ENCODE peak calls at places on chromosomes 6 and 20, in five cellular contexts. One of them, this sample, is unnamed.

GRCh38 chr6:30787954-30788353 is 43.6 kb upstream of the IER3 start:
- DNase-seq in colonic mucosa: no peak
- DNase-seq in Karpas-422: no peak
- DNase-seq in naive thymus-derived CD4-positive, alpha-beta T cell: no peak
- DNase-seq in left ventricle myocardium inferior: no peak
- DNase-seq in this sample: no peak

GRCh38 chr6:125753218-125753936 is 3.9 kb downstream of the HEY2 start:
- DNase-seq in naive thymus-derived CD4-positive, alpha-beta T cell: no peak
- DNase-seq in left ventricle myocardium inferior: no peak
- DNase-seq in colonic mucosa: no peak
- DNase-seq in Karpas-422: peak
- DNase-seq in this sample: no peak

GRCh38 chr6:16371401-16371800 is 133.0 kb downstream of the GMPR start:
- DNase-seq in left ventricle myocardium inferior: no peak
- DNase-seq in Karpas-422: peak
- DNase-seq in naive thymus-derived CD4-positive, alpha-beta T cell: no peak
- DNase-seq in colonic mucosa: no peak
- DNase-seq in this sample: no peak

GRCh38 chr6:157659536-157660271 is 163.3 kb upstream of the SNX9 start:
- DNase-seq in left ventricle myocardium inferior: no peak
- DNase-seq in Karpas-422: no peak
- DNase-seq in naive thymus-derived CD4-positive, alpha-beta T cell: no peak
- DNase-seq in colonic mucosa: no peak
- DNase-seq in this sample: no peak

GRCh38 chr6:28825732-28826293 is 98.0 kb downstream of the TRIM27 start:
- DNase-seq in naive thymus-derived CD4-positive, alpha-beta T cell: no peak
- DNase-seq in left ventricle myocardium inferior: no peak
- DNase-seq in colonic mucosa: no peak
- DNase-seq in Karpas-422: peak
- DNase-seq in this sample: no peak

GRCh38 chr6:165451845-165452244 is 142.4 kb upstream of the C6orf118 start:
- DNase-seq in naive thymus-derived CD4-positive, alpha-beta T cell: no peak
- DNase-seq in colonic mucosa: no peak
- DNase-seq in Karpas-422: no peak
- DNase-seq in left ventricle myocardium inferior: no peak
- DNase-seq in this sample: no peak

GRCh38 chr20:57207251-57207650 is 59.2 kb downstream of the BMP7 start:
- DNase-seq in left ventricle myocardium inferior: no peak
- DNase-seq in Karpas-422: no peak
- DNase-seq in naive thymus-derived CD4-positive, alpha-beta T cell: no peak
- DNase-seq in colonic mucosa: no peak
- DNase-seq in this sample: no peak

GRCh38 chr6:153949606-153950005 is 89.4 kb upstream of the OPRM1 start:
- DNase-seq in naive thymus-derived CD4-positive, alpha-beta T cell: no peak
- DNase-seq in colonic mucosa: no peak
- DNase-seq in Karpas-422: no peak
- DNase-seq in left ventricle myocardium inferior: no peak
- DNase-seq in this sample: no peak

GRCh38 chr6:50834929-50835328 is 16.3 kb downstream of the TFAP2B start:
- DNase-seq in naive thymus-derived CD4-positive, alpha-beta T cell: no peak
- DNase-seq in Karpas-422: no peak
- DNase-seq in left ventricle myocardium inferior: no peak
- DNase-seq in colonic mucosa: no peak
- DNase-seq in this sample: no peak

GRCh38 chr6:81939774-81940165 is 187.3 kb upstream of the TENT5A start:
- DNase-seq in left ventricle myocardium inferior: no peak
- DNase-seq in Karpas-422: no peak
- DNase-seq in colonic mucosa: no peak
- DNase-seq in naive thymus-derived CD4-positive, alpha-beta T cell: no peak
- DNase-seq in this sample: no peak

GRCh38 chr20:54154439-54154838 is 19.3 kb downstream of the CYP24A1 start:
- DNase-seq in left ventricle myocardium inferior: no peak
- DNase-seq in naive thymus-derived CD4-positive, alpha-beta T cell: no peak
- DNase-seq in colonic mucosa: no peak
- DNase-seq in Karpas-422: no peak
- DNase-seq in this sample: no peak

GRCh38 chr6:72916298-72916697 is 294.4 kb downstream of the KCNQ5 start:
- DNase-seq in naive thymus-derived CD4-positive, alpha-beta T cell: no peak
- DNase-seq in colonic mucosa: no peak
- DNase-seq in Karpas-422: no peak
- DNase-seq in left ventricle myocardium inferior: no peak
- DNase-seq in this sample: no peak

GRCh38 chr6:116773886-116774285 is 8.4 kb upstream of the FAM162B start:
- DNase-seq in naive thymus-derived CD4-positive, alpha-beta T cell: no peak
- DNase-seq in left ventricle myocardium inferior: no peak
- DNase-seq in colonic mucosa: no peak
- DNase-seq in Karpas-422: no peak
- DNase-seq in this sample: no peak

GRCh38 chr20:32091888-32092346 is 17.6 kb upstream of the TM9SF4 start:
- DNase-seq in naive thymus-derived CD4-positive, alpha-beta T cell: peak
- DNase-seq in Karpas-422: peak
- DNase-seq in colonic mucosa: peak
- DNase-seq in left ventricle myocardium inferior: peak
- DNase-seq in this sample: peak

GRCh38 chr6:161850572-161850971 is 576.7 kb upstream of the AGPAT4 start:
- DNase-seq in naive thymus-derived CD4-positive, alpha-beta T cell: no peak
- DNase-seq in left ventricle myocardium inferior: no peak
- DNase-seq in colonic mucosa: no peak
- DNase-seq in Karpas-422: no peak
- DNase-seq in this sample: no peak

GRCh38 chr6:168165373-168165772 is 86.4 kb upstream of the FRMD1 start:
- DNase-seq in left ventricle myocardium inferior: no peak
- DNase-seq in colonic mucosa: peak
- DNase-seq in Karpas-422: no peak
- DNase-seq in naive thymus-derived CD4-positive, alpha-beta T cell: no peak
- DNase-seq in this sample: no peak

GRCh38 chr6:144416244-144416643 is 131.1 kb downstream of the UTRN start:
- DNase-seq in colonic mucosa: no peak
- DNase-seq in left ventricle myocardium inferior: no peak
- DNase-seq in naive thymus-derived CD4-positive, alpha-beta T cell: no peak
- DNase-seq in Karpas-422: no peak
- DNase-seq in this sample: no peak

GRCh38 chr6:112416885-112417284 is 69.8 kb downstream of the RFPL4B start:
- DNase-seq in naive thymus-derived CD4-positive, alpha-beta T cell: no peak
- DNase-seq in Karpas-422: no peak
- DNase-seq in left ventricle myocardium inferior: peak
- DNase-seq in colonic mucosa: no peak
- DNase-seq in this sample: no peak

GRCh38 chr6:44007818-44008660 is 119.2 kb downstream of the MRPL14 start:
- DNase-seq in left ventricle myocardium inferior: no peak
- DNase-seq in Karpas-422: no peak
- DNase-seq in naive thymus-derived CD4-positive, alpha-beta T cell: no peak
- DNase-seq in colonic mucosa: no peak
- DNase-seq in this sample: no peak

GRCh38 chr6:170464080-170464479 is 89.0 kb downstream of the PSMB1 start:
- DNase-seq in Karpas-422: no peak
- DNase-seq in left ventricle myocardium inferior: no peak
- DNase-seq in naive thymus-derived CD4-positive, alpha-beta T cell: no peak
- DNase-seq in colonic mucosa: no peak
- DNase-seq in this sample: no peak

GRCh38 chr20:34859826-34860545 is 12.7 kb downstream of the GGT7 start:
- DNase-seq in naive thymus-derived CD4-positive, alpha-beta T cell: no peak
- DNase-seq in colonic mucosa: no peak
- DNase-seq in Karpas-422: no peak
- DNase-seq in left ventricle myocardium inferior: no peak
- DNase-seq in this sample: no peak

GRCh38 chr20:62675156-62675871 is 33.0 kb downstream of the SLCO4A1 start:
- DNase-seq in colonic mucosa: no peak
- DNase-seq in left ventricle myocardium inferior: no peak
- DNase-seq in naive thymus-derived CD4-positive, alpha-beta T cell: no peak
- DNase-seq in Karpas-422: no peak
- DNase-seq in this sample: no peak

GRCh38 chr6:108953681-108954080 is 105.5 kb downstream of the ARMC2 start:
- DNase-seq in left ventricle myocardium inferior: no peak
- DNase-seq in colonic mucosa: no peak
- DNase-seq in Karpas-422: no peak
- DNase-seq in naive thymus-derived CD4-positive, alpha-beta T cell: no peak
- DNase-seq in this sample: no peak

GRCh38 chr6:148789991-148790390 is 43.2 kb downstream of the UST start:
- DNase-seq in colonic mucosa: no peak
- DNase-seq in Karpas-422: no peak
- DNase-seq in left ventricle myocardium inferior: no peak
- DNase-seq in naive thymus-derived CD4-positive, alpha-beta T cell: no peak
- DNase-seq in this sample: no peak

GRCh38 chr20:62056975-62057374 is 8.7 kb downstream of the TAF4 start:
- DNase-seq in Karpas-422: no peak
- DNase-seq in colonic mucosa: no peak
- DNase-seq in naive thymus-derived CD4-positive, alpha-beta T cell: no peak
- DNase-seq in left ventricle myocardium inferior: no peak
- DNase-seq in this sample: no peak

GRCh38 chr20:23143986-23144695 is 58.0 kb upstream of the CD93 start:
- DNase-seq in left ventricle myocardium inferior: no peak
- DNase-seq in Karpas-422: no peak
- DNase-seq in naive thymus-derived CD4-positive, alpha-beta T cell: no peak
- DNase-seq in colonic mucosa: no peak
- DNase-seq in this sample: no peak

GRCh38 chr20:33561981-33562601 is 72.2 kb downstream of the CBFA2T2 start:
- DNase-seq in Karpas-422: no peak
- DNase-seq in naive thymus-derived CD4-positive, alpha-beta T cell: no peak
- DNase-seq in colonic mucosa: peak
- DNase-seq in left ventricle myocardium inferior: peak
- DNase-seq in this sample: peak
- H3K4me3 ChIP-seq in Karpas-422: no peak
- H3K4me3 ChIP-seq in naive thymus-derived CD4-positive, alpha-beta T cell: no peak
- H3K4me3 ChIP-seq in colonic mucosa: no peak
- H3K4me3 ChIP-seq in left ventricle myocardium inferior: peak
- H3K4me3 ChIP-seq in this sample: peak

DNA sequence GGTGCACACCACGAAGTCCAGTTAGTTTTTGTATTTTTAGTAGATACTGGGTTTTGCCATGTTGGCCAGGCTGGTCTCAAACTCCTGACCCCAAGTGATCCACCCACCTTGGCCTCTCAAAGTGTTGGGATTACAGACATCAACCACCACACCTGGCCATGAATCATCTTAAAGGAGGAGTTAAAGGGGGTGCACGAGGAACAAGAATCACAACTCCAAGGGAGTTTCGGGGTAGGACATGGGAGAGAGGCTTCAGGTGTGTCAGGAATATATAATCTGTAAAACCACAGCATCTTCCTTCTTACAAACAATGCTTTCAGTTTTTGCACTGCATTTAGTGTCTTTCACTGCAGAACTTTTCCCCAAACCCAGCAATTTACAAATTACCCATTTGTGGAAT is 137.4 kb upstream of the SGK1 start:
- DNase-seq in naive thymus-derived CD4-positive, alpha-beta T cell: no peak
- DNase-seq in left ventricle myocardium inferior: no peak
- DNase-seq in colonic mucosa: no peak
- DNase-seq in Karpas-422: no peak
- DNase-seq in this sample: no peak
- H3K27ac ChIP-seq in naive thymus-derived CD4-positive, alpha-beta T cell: no peak
- H3K27ac ChIP-seq in left ventricle myocardium inferior: no peak
- H3K27ac ChIP-seq in colonic mucosa: no peak
- H3K27ac ChIP-seq in Karpas-422: no peak
- H3K27ac ChIP-seq in this sample: no peak

DNA sequence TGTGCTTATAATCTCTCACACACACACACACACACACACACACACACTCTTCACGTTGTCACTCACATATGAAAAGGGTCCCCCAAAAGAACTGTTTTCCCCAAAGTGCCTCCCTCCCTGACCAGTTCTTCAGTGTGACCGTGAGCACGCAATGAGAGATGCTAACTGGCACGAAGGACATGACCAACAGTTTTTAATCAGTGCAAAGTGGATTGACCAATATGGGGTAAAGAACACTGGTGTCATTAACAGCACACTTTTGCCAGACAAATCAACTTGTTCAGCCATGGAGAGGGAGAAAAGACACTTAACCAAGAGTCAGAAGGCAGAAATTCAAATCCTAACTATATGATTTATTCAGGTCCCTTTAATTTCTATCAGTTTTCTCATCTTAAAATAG is 15.0 kb downstream of the EXOC2 start:
- DNase-seq in naive thymus-derived CD4-positive, alpha-beta T cell: no peak
- DNase-seq in Karpas-422: peak
- DNase-seq in left ventricle myocardium inferior: no peak
- DNase-seq in colonic mucosa: no peak
- DNase-seq in this sample: no peak
- H3K4me3 ChIP-seq in naive thymus-derived CD4-positive, alpha-beta T cell: no peak
- H3K4me3 ChIP-seq in Karpas-422: no peak
- H3K4me3 ChIP-seq in left ventricle myocardium inferior: no peak
- H3K4me3 ChIP-seq in colonic mucosa: no peak
- H3K4me3 ChIP-seq in this sample: no peak

GRCh38 chr20:3898639-3899038 is 9.5 kb downstream of the PANK2 start:
- DNase-seq in Karpas-422: no peak
- DNase-seq in colonic mucosa: no peak
- DNase-seq in naive thymus-derived CD4-positive, alpha-beta T cell: no peak
- DNase-seq in left ventricle myocardium inferior: no peak
- DNase-seq in this sample: no peak
- H3K27ac ChIP-seq in Karpas-422: no peak
- H3K27ac ChIP-seq in colonic mucosa: no peak
- H3K27ac ChIP-seq in naive thymus-derived CD4-positive, alpha-beta T cell: no peak
- H3K27ac ChIP-seq in left ventricle myocardium inferior: no peak
- H3K27ac ChIP-seq in this sample: peak

DNA sequence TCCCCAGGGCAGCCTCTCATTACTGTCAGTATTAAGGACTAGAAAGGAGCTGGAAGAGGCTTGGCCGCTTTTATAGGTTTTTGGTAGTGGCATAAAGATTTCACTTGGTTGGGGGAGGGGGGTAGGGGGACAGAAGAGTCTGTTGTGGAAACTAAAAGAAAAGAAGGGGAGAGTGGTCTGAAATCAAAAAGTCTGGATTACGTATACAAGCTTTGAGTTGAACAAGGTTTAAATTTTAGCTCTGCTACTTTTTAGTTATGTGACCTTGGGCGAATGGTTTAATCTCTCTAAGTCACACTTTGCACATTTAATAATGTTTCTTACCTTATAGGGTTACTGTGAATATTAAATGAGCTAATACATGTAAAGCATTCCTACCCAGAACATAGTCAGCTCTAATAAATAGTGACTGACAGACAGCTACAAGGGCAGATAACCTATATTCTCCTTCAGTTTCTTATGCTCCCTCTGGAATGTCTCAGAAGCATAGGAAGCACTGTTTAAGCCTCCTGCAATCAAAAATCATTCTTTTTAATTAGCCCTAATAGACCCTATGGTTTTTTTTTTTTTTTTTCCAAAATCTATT is 3.6 kb downstream of the SGK1 start:
- DNase-seq in left ventricle myocardium inferior: no peak
- DNase-seq in Karpas-422: no peak
- DNase-seq in colonic mucosa: no peak
- DNase-seq in naive thymus-derived CD4-positive, alpha-beta T cell: no peak
- DNase-seq in this sample: no peak
- H3K4me3 ChIP-seq in left ventricle myocardium inferior: no peak
- H3K4me3 ChIP-seq in Karpas-422: no peak
- H3K4me3 ChIP-seq in colonic mucosa: no peak
- H3K4me3 ChIP-seq in naive thymus-derived CD4-positive, alpha-beta T cell: no peak
- H3K4me3 ChIP-seq in this sample: no peak

DNA sequence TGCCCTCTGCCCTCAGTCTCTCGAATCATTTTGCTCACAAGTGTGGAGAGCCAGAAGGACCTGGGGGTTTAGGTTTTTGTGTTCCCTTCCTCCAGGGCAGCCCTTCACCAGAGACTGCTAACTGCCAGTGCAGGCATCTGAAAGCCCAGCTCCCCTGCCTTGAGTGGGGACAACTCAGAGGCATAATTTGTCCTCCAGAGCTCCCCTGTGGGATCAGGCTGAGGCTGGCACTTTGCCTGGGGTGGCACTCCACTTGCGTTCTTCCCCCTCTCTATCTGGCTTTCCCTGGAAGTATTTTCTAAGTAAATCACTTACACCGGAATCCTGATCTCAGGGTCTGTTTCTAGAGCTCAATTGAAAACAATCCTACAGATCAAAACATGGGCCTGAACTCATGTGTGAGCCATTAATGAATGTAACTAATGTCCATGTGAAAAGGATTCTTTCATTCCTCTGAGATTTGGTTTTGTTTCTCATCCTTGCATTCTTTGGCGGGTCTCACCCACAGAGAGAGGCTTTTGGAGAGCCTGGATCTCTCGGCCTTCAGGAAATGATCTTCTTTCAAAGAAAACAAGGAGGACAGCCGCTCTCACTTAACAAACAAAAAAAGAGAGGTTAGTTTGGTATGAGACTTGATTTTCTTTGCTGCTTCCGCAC is 125.7 kb upstream of the RIPOR2 start:
- DNase-seq in left ventricle myocardium inferior: no peak
- DNase-seq in Karpas-422: no peak
- DNase-seq in naive thymus-derived CD4-positive, alpha-beta T cell: no peak
- DNase-seq in colonic mucosa: no peak
- DNase-seq in this sample: no peak
- H3K27ac ChIP-seq in left ventricle myocardium inferior: no peak
- H3K27ac ChIP-seq in Karpas-422: no peak
- H3K27ac ChIP-seq in naive thymus-derived CD4-positive, alpha-beta T cell: no peak
- H3K27ac ChIP-seq in colonic mucosa: no peak
- H3K27ac ChIP-seq in this sample: no peak

This sample was measured in keratinocyte.